ENCODE peak calls at places on chromosomes 4 and X, in seven cellular contexts. R is NCI-H1092; C is sigmoid colon; M is activated CD8-positive, alpha-beta memory T cell treated with anti-CD3 and anti-CD28 coated beads for 1 hour; X is amniotic stem cell; J is body of pancreas; Z is GF-D8. K is an unnamed sample.

GRCh38 chrX:41108684-41109205 is 23.5 kb downstream of the USP9X start:
- DNase-seq in M (no peak), J (no peak), R (no peak), Z (no peak), X (no peak), C (no peak), K (peak; percentile 10)

GRCh38 chr4:152997771-152998487 is 61.8 kb downstream of the FHDC1 start:
- DNase-seq in R (no peak), Z (no peak), C (no peak), J (peak; percentile 72), M (no peak), X (no peak), K (no peak)

GRCh38 chrX:28920554-28920953 is 333.3 kb downstream of the IL1RAPL1 start:
- DNase-seq in X (no peak), M (no peak), Z (no peak), R (peak; percentile 26), J (no peak), C (no peak), K (peak; percentile 3)

GRCh38 chr4:145346081-145346480 is 135.6 kb upstream of the SMAD1 start:
- DNase-seq in Z (no peak), M (no peak), C (no peak), J (no peak), R (no peak), X (no peak), K (no peak)

GRCh38 chr4:25397305-25397704 is 20.2 kb downstream of the ANAPC4 start:
- DNase-seq in X (no peak), J (no peak), R (no peak), C (no peak), M (no peak), Z (no peak), K (no peak)

GRCh38 chr4:139692300-139693012 is 26.8 kb downstream of the MGST2 start:
- DNase-seq in J (no peak), R (no peak), C (no peak), Z (no peak), X (no peak), M (no peak), K (peak; percentile 27)

GRCh38 chr4:25993564-25994185 is 79.7 kb downstream of the SMIM20 start:
- DNase-seq in R (no peak), X (no peak), J (no peak), Z (no peak), C (no peak), M (no peak), K (peak; percentile 60)

GRCh38 chrX:135432881-135433521 is 11.3 kb downstream of the SMIM10L2A start:
- DNase-seq in C (no peak), X (no peak), M (no peak), Z (no peak), R (no peak), J (no peak), K (no peak)

GRCh38 chr4:126361287-126361686 is 1046.5 kb downstream of the FAT4 start:
- DNase-seq in X (no peak), Z (no peak), C (no peak), M (no peak), R (no peak), J (no peak), K (no peak)

GRCh38 chrX:40148439-40149285 is 50.9 kb upstream of the BCOR start:
- DNase-seq in R (no peak), C (no peak), M (no peak), Z (peak; percentile 61), X (no peak), J (no peak), K (no peak)